ENCODE peak calls at places on chromosomes 7 and 10, in eight cellular contexts. F is upper lobe of right lung; G is NCI-H2171 treated with DMSO at 0.1 percent for 48 hours; Y is left kidney; I is epithelial cell of proximal tubule; O is NK-92 treated with Interleukin-12 subunit alpha and Interleukin-12 subunit beta, amount 100 ng/mL, for 24 hours; E is small intestine; W is GM20000. S is an unnamed sample.

GRCh38 chr7:149027560-149028345 is 552 bp downstream of the PDIA4 start:
- DNase-seq in F (no peak), G (peak; percentile 34), Y (peak; percentile 63), I (no peak), O (no peak), E (peak; percentile 34), W (no peak), S (peak; percentile 35)

GRCh38 chr10:126216221-126216701 is 172.0 kb downstream of the ADAM12 start:
- DNase-seq in F (no peak), G (no peak), Y (peak; percentile 88), I (no peak), O (no peak), E (no peak), W (no peak), S (peak; percentile 38)

GRCh38 chr7:32518534-32519140 is 23.3 kb downstream of the AVL9 start:
- DNase-seq in F (no peak), G (peak; percentile 44), Y (peak; percentile 75), I (no peak), O (no peak), E (no peak), W (no peak), S (no peak)

GRCh38 chr7:17090751-17091150 is 207.7 kb upstream of the AHR start:
- DNase-seq in F (no peak), G (no peak), Y (no peak), I (no peak), O (no peak), E (no peak), W (no peak), S (no peak)

GRCh38 chr10:97333351-97333600 is 1.3 kb downstream of the FRAT2 start:
- DNase-seq in F (no peak), G (peak; percentile 10), Y (peak; percentile 83), I (no peak), O (no peak), E (no peak), W (peak; percentile 50), S (peak; percentile 52)

GRCh38 chr7:106730021-106730420 is 69.1 kb upstream of the CCDC71L start:
- DNase-seq in F (no peak), G (no peak), Y (no peak), I (no peak), O (no peak), E (no peak), W (no peak), S (no peak)

GRCh38 chr10:132308588-132309451 is 1.1 kb upstream of the STK32C start:
- DNase-seq in F (no peak), G (no peak), Y (peak; percentile 74), I (no peak), O (no peak), E (no peak), W (no peak), S (no peak)

GRCh38 chr7:132877578-132877977 is 204.3 kb downstream of the CHCHD3 start:
- DNase-seq in F (no peak), G (no peak), Y (peak; percentile 69), I (no peak), O (no peak), E (no peak), W (no peak), S (no peak)

GRCh38 chr7:122518488-122518887 is 180.4 kb downstream of the RNF133 start:
- DNase-seq in F (no peak), G (no peak), Y (no peak), I (no peak), O (no peak), E (no peak), W (no peak), S (no peak)

GRCh38 chr10:76037531-76037930 is 606.1 kb downstream of the LRMDA start:
- DNase-seq in F (no peak), G (no peak), Y (no peak), I (no peak), O (no peak), E (no peak), W (no peak), S (no peak)

GRCh38 chr7:35717013-35717412 is 22.1 kb upstream of the HERPUD2 start:
- DNase-seq in F (no peak), G (no peak), Y (no peak), I (no peak), O (no peak), E (no peak), W (no peak), S (no peak)

GRCh38 chr10:84117683-84118394 is 21.5 kb upstream of the GHITM start:
- DNase-seq in F (no peak), G (no peak), Y (peak; percentile 45), I (no peak), O (no peak), E (no peak), W (no peak), S (no peak)

GRCh38 chr10:132036887-132037675 is 28.7 kb upstream of the JAKMIP3 start:
- DNase-seq in F (no peak), G (no peak), Y (peak; percentile 40), I (no peak), O (no peak), E (no peak), W (no peak), S (no peak)

GRCh38 chr7:17580141-17580540 is 281.7 kb downstream of the AHR start:
- DNase-seq in F (no peak), G (no peak), Y (no peak), I (no peak), O (no peak), E (no peak), W (no peak), S (no peak)

GRCh38 chr10:31759124-31759798 is 169.4 kb downstream of the ARHGAP12 start:
- DNase-seq in F (peak; percentile 71), G (peak; percentile 53), Y (peak; percentile 83), I (no peak), O (no peak), E (peak; percentile 95), W (peak; percentile 66), S (peak; percentile 82)

GRCh38 chr7:41052736-41053135 is 650.2 kb downstream of the INHBA start:
- DNase-seq in F (no peak), G (peak; percentile 88), Y (no peak), I (no peak), O (no peak), E (no peak), W (no peak), S (no peak)

GRCh38 chr10:22389856-22390589 is 44.7 kb downstream of the SPAG6 start:
- DNase-seq in F (no peak), G (no peak), Y (no peak), I (no peak), O (no peak), E (no peak), W (no peak), S (no peak)

GRCh38 chr10:121935702-121936101 is 7.9 kb upstream of the ATE1 start:
- DNase-seq in F (no peak), G (no peak), Y (peak; percentile 27), I (no peak), O (no peak), E (peak; percentile 98), W (no peak), S (peak; percentile 73)

GRCh38 chr7:128902761-128903585 is 7.5 kb downstream of the KCP start:
- DNase-seq in F (peak; percentile 40), G (no peak), Y (no peak), I (peak; percentile 68), O (no peak), E (peak; percentile 45), W (peak; percentile 8), S (no peak)

GRCh38 chr10:58299580-58299979 is 30.6 kb downstream of the CISD1 start:
- DNase-seq in F (no peak), G (peak; percentile 20), Y (peak; percentile 83), I (no peak), O (peak; percentile 7), E (peak; percentile 77), W (peak; percentile 47), S (peak; percentile 79)

GRCh38 chr7:55964261-55964801 is at the start of gene NIPSNAP2:
- DNase-seq in F (no peak), G (peak; percentile 55), Y (peak; percentile 88), I (no peak), O (peak; percentile 25), E (no peak), W (peak; percentile 94), S (peak; percentile 88)

GRCh38 chr10:69883256-69883655 is 81.5 kb downstream of the COL13A1 start:
- DNase-seq in F (no peak), G (no peak), Y (peak; percentile 48), I (no peak), O (no peak), E (peak; percentile 86), W (peak; percentile 25), S (peak; percentile 66)

GRCh38 chr10:3837909-3838722 is 53.1 kb upstream of the KLF6 start:
- DNase-seq in F (no peak), G (no peak), Y (no peak), I (no peak), O (no peak), E (no peak), W (no peak), S (no peak)

GRCh38 chr7:39650676-39651075 is 27.3 kb downstream of the RALA start:
- DNase-seq in F (no peak), G (no peak), Y (no peak), I (no peak), O (no peak), E (peak; percentile 19), W (no peak), S (no peak)